ENCODE peak calls at places on chromosomes 1 and 21, in four cellular contexts. H is AG04450, F is skeletal muscle cell, D is A172. Z is an unnamed sample.
A peak's percentile ranks its signal among the peaks of the same experiment; 100 is the strongest.

GRCh38 chr1:145926706-145927072 is 595 bp downstream of the RBM8A start:
- DNase-seq in D (no peak), H (no peak), F (no peak), Z (no peak)

GRCh38 chr1:211386931-211387330 is 60.3 kb downstream of the TRAF5 start:
- DNase-seq in H (peak; percentile 2), F (no peak), D (no peak), Z (peak; percentile 56)

GRCh38 chr1:6259491-6260362 is 1.2 kb downstream of the GPR153 start:
- DNase-seq in H (peak; percentile 23), F (peak; percentile 32), D (peak; percentile 47), Z (no peak)

GRCh38 chr1:93743465-93743864 is 61.8 kb upstream of the BCAR3 start:
- DNase-seq in D (no peak), H (no peak), F (no peak), Z (no peak)

GRCh38 chr1:224637510-224637909 is 21.4 kb downstream of the CNIH3 start:
- DNase-seq in H (peak; percentile 83), F (peak; percentile 72), D (peak; percentile 100), Z (peak; percentile 63)

GRCh38 chr1:22052115-22053017 is at the start of gene CDC42:
- DNase-seq in D (peak; percentile 81), H (peak; percentile 89), F (peak; percentile 87), Z (peak; percentile 65)

GRCh38 chr1:16009030-16009460 is 5.0 kb downstream of the SRARP start:
- DNase-seq in H (no peak), D (peak; percentile 40), F (no peak), Z (no peak)

GRCh38 chr21:41699311-41699710 is 67.5 kb downstream of the RIPK4 start:
- DNase-seq in F (no peak), H (no peak), D (no peak), Z (no peak)

GRCh38 chr1:78210167-78210566 is 164.4 kb downstream of the GIPC2 start:
- DNase-seq in D (peak; percentile 13), H (no peak), F (no peak), Z (no peak)

GRCh38 chr1:118881751-118882150 is 106.4 kb downstream of the TBX15 start:
- DNase-seq in F (no peak), H (no peak), D (no peak), Z (no peak)

GRCh38 chr1:163168053-163168452 is 34.7 kb downstream of the RGS5 start:
- DNase-seq in H (peak; percentile 85), F (peak; percentile 97), D (peak; percentile 99), Z (peak; percentile 99)

GRCh38 chr1:58447891-58448290 is 98.6 kb downstream of the OMA1 start:
- DNase-seq in H (no peak), D (no peak), F (no peak), Z (peak; percentile 46)

GRCh38 chr1:230148768-230149469 is 81.9 kb downstream of the GALNT2 start:
- DNase-seq in F (no peak), H (no peak), D (no peak), Z (no peak)

GRCh38 chr1:26538480-26539412 is 9.2 kb downstream of the RPS6KA1 start:
- DNase-seq in D (peak; percentile 19), F (no peak), H (no peak), Z (no peak)

GRCh38 chr21:34004013-34004938 is 69.1 kb upstream of the MRPS6 start:
- DNase-seq in H (peak; percentile 27), D (no peak), F (no peak), Z (no peak)

GRCh38 chr1:2208309-2209239 is 14.0 kb upstream of the FAAP20 start:
- DNase-seq in H (no peak), F (peak; percentile 79), D (peak; percentile 65), Z (peak; percentile 81)

GRCh38 chr1:18203645-18204044 is 96.0 kb downstream of the IGSF21 start:
- DNase-seq in D (no peak), H (no peak), F (no peak), Z (no peak)

GRCh38 chr1:42316292-42316691 is 18.7 kb downstream of the FOXJ3 start:
- DNase-seq in D (no peak), H (no peak), F (no peak), Z (no peak)

GRCh38 chr21:34526236-34526617 is 14.2 kb upstream of the KCNE1 start:
- DNase-seq in D (no peak), F (no peak), H (no peak), Z (no peak)

GRCh38 chr1:161192476-161193465 is 6.1 kb downstream of the ADAMTS4 start:
- DNase-seq in D (peak; percentile 70), H (peak; percentile 37), F (no peak), Z (no peak)

GRCh38 chr1:92211166-92211565 is 6.5 kb upstream of the C1orf146 start:
- DNase-seq in F (peak; percentile 38), H (peak; percentile 62), D (no peak), Z (no peak)

GRCh38 chr1:243575070-243575469 is 275.0 kb downstream of the AKT3 start:
- DNase-seq in D (no peak), H (no peak), F (no peak), Z (no peak)

GRCh38 chr1:61120307-61120840 is 38.0 kb downstream of the NFIA start:
- DNase-seq in H (no peak), D (no peak), F (no peak), Z (no peak)

GRCh38 chr1:201593200-201593828 is 54.4 kb downstream of the NAV1 start:
- DNase-seq in F (peak; percentile 99), D (peak; percentile 97), H (peak; percentile 87), Z (peak; percentile 99)

GRCh38 chr1:56948403-56949023 is 17.3 kb downstream of the C8B start:
- DNase-seq in F (no peak), D (no peak), H (no peak), Z (no peak)

GRCh38 chr1:5532811-5533210 is 459.4 kb downstream of the NPHP4 start:
- DNase-seq in F (no peak), H (no peak), D (no peak), Z (no peak)

GRCh38 chr21:43624343-43624742 is 34.9 kb downstream of the HSF2BP start:
- DNase-seq in D (no peak), H (no peak), F (no peak), Z (no peak)

GRCh38 chr1:40141878-40142535 is 19.2 kb upstream of the RLF start:
- DNase-seq in F (no peak), D (peak; percentile 59), H (no peak), Z (no peak)

GRCh38 chr1:37038079-37038702 is 3.9 kb upstream of the GRIK3 start:
- DNase-seq in D (peak; percentile 1), F (no peak), H (no peak), Z (no peak)

GRCh38 chr1:110672001-110672752 is 2.6 kb downstream of the KCNA3 start:
- DNase-seq in F (no peak), H (no peak), D (peak; percentile 21), Z (peak; percentile 16)

GRCh38 chr1:183887826-183888819 is 83.2 kb downstream of the RGL1 start:
- DNase-seq in F (no peak), H (no peak), D (peak; percentile 34), Z (peak; percentile 80)

GRCh38 chr1:58785424-58786058 is 1.7 kb upstream of the JUN start:
- DNase-seq in H (no peak), F (no peak), D (peak; percentile 72), Z (no peak)

GRCh38 chr1:15051898-15052528 is 101.5 kb upstream of the TMEM51 start:
- DNase-seq in F (no peak), H (no peak), D (no peak), Z (no peak)

GRCh38 chr1:117815926-117816325 is 113.5 kb downstream of the GDAP2 start:
- DNase-seq in H (no peak), F (no peak), D (no peak), Z (no peak)

GRCh38 chr1:207336559-207337467 is 15.3 kb downstream of the CD55 start:
- DNase-seq in D (no peak), F (peak; percentile 75), H (peak; percentile 20), Z (no peak)